ENCODE peak calls at places on chromosome 10, in ten cellular contexts. One of them, this sample, is unnamed.

GRCh38 chr10:91416339-91416868 is 6.3 kb downstream of the HECTD2 start:
- DNase-seq in upper lobe of right lung: no peak
- DNase-seq in AG04450: no peak
- DNase-seq in hepatocyte: no peak
- DNase-seq in esophagus squamous epithelium: no peak
- DNase-seq in endothelial cell of umbilical vein: no peak
- DNase-seq in K562: no peak
- DNase-seq in A549: no peak
- DNase-seq in tibial nerve: no peak
- DNase-seq in stomach: no peak
- DNase-seq in this sample: no peak

GRCh38 chr10:44960482-44961230 is 1.1 kb downstream of the RASSF4 start:
- DNase-seq in endothelial cell of umbilical vein: no peak
- DNase-seq in esophagus squamous epithelium: no peak
- DNase-seq in upper lobe of right lung: no peak
- DNase-seq in hepatocyte: no peak
- DNase-seq in stomach: no peak
- DNase-seq in K562: no peak
- DNase-seq in A549: no peak
- DNase-seq in AG04450: no peak
- DNase-seq in tibial nerve: peak; percentile 14
- DNase-seq in this sample: no peak

GRCh38 chr10:28254290-28254985 is 48.4 kb downstream of the MPP7 start:
- DNase-seq in stomach: no peak
- DNase-seq in K562: no peak
- DNase-seq in A549: no peak
- DNase-seq in hepatocyte: peak; percentile 20
- DNase-seq in esophagus squamous epithelium: no peak
- DNase-seq in AG04450: peak; percentile 6
- DNase-seq in endothelial cell of umbilical vein: peak; percentile 23
- DNase-seq in upper lobe of right lung: no peak
- DNase-seq in tibial nerve: no peak
- DNase-seq in this sample: no peak

GRCh38 chr10:49352323-49352722 is 43.6 kb downstream of the DRGX start:
- DNase-seq in A549: no peak
- DNase-seq in esophagus squamous epithelium: no peak
- DNase-seq in AG04450: no peak
- DNase-seq in stomach: no peak
- DNase-seq in endothelial cell of umbilical vein: no peak
- DNase-seq in K562: no peak
- DNase-seq in hepatocyte: no peak
- DNase-seq in upper lobe of right lung: no peak
- DNase-seq in tibial nerve: no peak
- DNase-seq in this sample: no peak

GRCh38 chr10:13054844-13055243 is 45.1 kb upstream of the OPTN start:
- DNase-seq in esophagus squamous epithelium: no peak
- DNase-seq in upper lobe of right lung: no peak
- DNase-seq in K562: no peak
- DNase-seq in tibial nerve: no peak
- DNase-seq in A549: no peak
- DNase-seq in hepatocyte: no peak
- DNase-seq in AG04450: no peak
- DNase-seq in stomach: no peak
- DNase-seq in endothelial cell of umbilical vein: no peak
- DNase-seq in this sample: no peak

GRCh38 chr10:63642808-63643207 is 121.6 kb downstream of the REEP3 start:
- DNase-seq in K562: no peak
- DNase-seq in AG04450: no peak
- DNase-seq in A549: no peak
- DNase-seq in endothelial cell of umbilical vein: no peak
- DNase-seq in tibial nerve: no peak
- DNase-seq in upper lobe of right lung: no peak
- DNase-seq in esophagus squamous epithelium: no peak
- DNase-seq in stomach: no peak
- DNase-seq in hepatocyte: no peak
- DNase-seq in this sample: no peak

GRCh38 chr10:60681103-60681502 is 97.2 kb upstream of the CDK1 start:
- DNase-seq in AG04450: no peak
- DNase-seq in hepatocyte: no peak
- DNase-seq in A549: no peak
- DNase-seq in tibial nerve: no peak
- DNase-seq in upper lobe of right lung: no peak
- DNase-seq in K562: no peak
- DNase-seq in stomach: no peak
- DNase-seq in endothelial cell of umbilical vein: no peak
- DNase-seq in esophagus squamous epithelium: no peak
- DNase-seq in this sample: no peak

GRCh38 chr10:119821172-119821571 is 51.5 kb downstream of the MCMBP start:
- DNase-seq in K562: no peak
- DNase-seq in tibial nerve: no peak
- DNase-seq in esophagus squamous epithelium: no peak
- DNase-seq in upper lobe of right lung: no peak
- DNase-seq in AG04450: no peak
- DNase-seq in A549: no peak
- DNase-seq in endothelial cell of umbilical vein: no peak
- DNase-seq in stomach: no peak
- DNase-seq in hepatocyte: no peak
- DNase-seq in this sample: no peak

GRCh38 chr10:117419921-117420320 is 44.7 kb upstream of the PDZD8 start:
- DNase-seq in endothelial cell of umbilical vein: peak; percentile 12
- DNase-seq in AG04450: no peak
- DNase-seq in upper lobe of right lung: no peak
- DNase-seq in esophagus squamous epithelium: no peak
- DNase-seq in tibial nerve: no peak
- DNase-seq in hepatocyte: no peak
- DNase-seq in K562: no peak
- DNase-seq in A549: no peak
- DNase-seq in stomach: no peak
- DNase-seq in this sample: no peak

GRCh38 chr10:117424171-117424570 is 48.9 kb upstream of the PDZD8 start:
- DNase-seq in AG04450: no peak
- DNase-seq in K562: no peak
- DNase-seq in stomach: no peak
- DNase-seq in esophagus squamous epithelium: no peak
- DNase-seq in upper lobe of right lung: no peak
- DNase-seq in A549: no peak
- DNase-seq in endothelial cell of umbilical vein: no peak
- DNase-seq in tibial nerve: no peak
- DNase-seq in hepatocyte: no peak
- DNase-seq in this sample: no peak

GRCh38 chr10:117424789-117425649 is 49.8 kb upstream of the PDZD8 start:
- DNase-seq in K562: no peak
- DNase-seq in hepatocyte: no peak
- DNase-seq in stomach: no peak
- DNase-seq in AG04450: no peak
- DNase-seq in A549: no peak
- DNase-seq in upper lobe of right lung: no peak
- DNase-seq in tibial nerve: no peak
- DNase-seq in esophagus squamous epithelium: no peak
- DNase-seq in endothelial cell of umbilical vein: no peak
- DNase-seq in this sample: no peak

GRCh38 chr10:117420768-117421167 is 45.5 kb upstream of the PDZD8 start:
- DNase-seq in hepatocyte: no peak
- DNase-seq in AG04450: no peak
- DNase-seq in endothelial cell of umbilical vein: no peak
- DNase-seq in K562: no peak
- DNase-seq in esophagus squamous epithelium: no peak
- DNase-seq in tibial nerve: no peak
- DNase-seq in A549: no peak
- DNase-seq in stomach: no peak
- DNase-seq in upper lobe of right lung: no peak
- DNase-seq in this sample: no peak

GRCh38 chr10:117421985-117422384 is 46.7 kb upstream of the PDZD8 start:
- DNase-seq in tibial nerve: no peak
- DNase-seq in A549: no peak
- DNase-seq in hepatocyte: no peak
- DNase-seq in esophagus squamous epithelium: no peak
- DNase-seq in AG04450: no peak
- DNase-seq in endothelial cell of umbilical vein: no peak
- DNase-seq in stomach: no peak
- DNase-seq in upper lobe of right lung: no peak
- DNase-seq in K562: no peak
- DNase-seq in this sample: no peak
- H3K27ac ChIP-seq in tibial nerve: no peak overlapping the region
- H3K27ac ChIP-seq in A549: no peak overlapping the region
- H3K27ac ChIP-seq in hepatocyte: no peak overlapping the region
- H3K27ac ChIP-seq in esophagus squamous epithelium: no peak overlapping the region
- H3K27ac ChIP-seq in AG04450: no peak overlapping the region
- H3K27ac ChIP-seq in endothelial cell of umbilical vein: no peak overlapping the region
- H3K27ac ChIP-seq in stomach: no peak overlapping the region
- H3K27ac ChIP-seq in upper lobe of right lung: no peak overlapping the region
- H3K27ac ChIP-seq in K562: no peak overlapping the region
- H3K27ac ChIP-seq in this sample: no peak overlapping the region

DNA sequence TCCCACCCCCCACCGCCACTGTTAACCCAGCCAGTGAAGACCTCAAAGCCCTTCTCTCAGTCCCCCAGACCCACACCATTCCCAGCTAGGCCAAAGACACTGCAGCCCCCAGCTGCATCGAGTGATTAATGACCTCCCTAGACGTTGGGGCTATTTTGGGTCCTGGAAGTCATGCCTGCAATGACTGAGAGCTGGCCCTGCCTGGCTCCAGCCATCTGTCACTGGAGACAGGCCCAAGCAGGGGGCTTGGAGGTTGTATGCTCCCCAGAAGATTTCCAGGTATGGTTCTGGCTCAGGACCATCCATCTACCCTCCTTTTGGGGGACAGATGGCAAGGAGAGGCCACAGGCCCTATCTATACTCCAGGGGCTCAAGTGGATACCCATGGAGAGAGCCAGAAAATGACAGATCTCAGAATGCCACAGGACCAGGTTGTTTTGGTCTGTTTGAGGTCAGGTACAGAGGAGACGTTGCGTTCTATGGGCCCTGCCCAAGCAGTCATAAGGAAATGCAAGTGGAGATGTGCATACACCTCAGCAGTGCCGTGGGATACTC is 5.1 kb downstream of the KCNIP2 start:
- DNase-seq in K562: peak; percentile 1
- DNase-seq in endothelial cell of umbilical vein: no peak
- DNase-seq in hepatocyte: no peak
- DNase-seq in tibial nerve: no peak
- DNase-seq in stomach: no peak
- DNase-seq in upper lobe of right lung: no peak
- DNase-seq in AG04450: no peak
- DNase-seq in A549: no peak
- DNase-seq in esophagus squamous epithelium: no peak
- DNase-seq in this sample: no peak
- H3K27ac ChIP-seq in K562: no peak overlapping the region
- H3K27ac ChIP-seq in endothelial cell of umbilical vein: no peak overlapping the region
- H3K27ac ChIP-seq in hepatocyte: no peak overlapping the region
- H3K27ac ChIP-seq in tibial nerve: no peak overlapping the region
- H3K27ac ChIP-seq in stomach: no peak overlapping the region
- H3K27ac ChIP-seq in upper lobe of right lung: no peak overlapping the region
- H3K27ac ChIP-seq in AG04450: no peak overlapping the region
- H3K27ac ChIP-seq in A549: no peak overlapping the region
- H3K27ac ChIP-seq in esophagus squamous epithelium: no peak overlapping the region
- H3K27ac ChIP-seq in this sample: no peak overlapping the region

DNA sequence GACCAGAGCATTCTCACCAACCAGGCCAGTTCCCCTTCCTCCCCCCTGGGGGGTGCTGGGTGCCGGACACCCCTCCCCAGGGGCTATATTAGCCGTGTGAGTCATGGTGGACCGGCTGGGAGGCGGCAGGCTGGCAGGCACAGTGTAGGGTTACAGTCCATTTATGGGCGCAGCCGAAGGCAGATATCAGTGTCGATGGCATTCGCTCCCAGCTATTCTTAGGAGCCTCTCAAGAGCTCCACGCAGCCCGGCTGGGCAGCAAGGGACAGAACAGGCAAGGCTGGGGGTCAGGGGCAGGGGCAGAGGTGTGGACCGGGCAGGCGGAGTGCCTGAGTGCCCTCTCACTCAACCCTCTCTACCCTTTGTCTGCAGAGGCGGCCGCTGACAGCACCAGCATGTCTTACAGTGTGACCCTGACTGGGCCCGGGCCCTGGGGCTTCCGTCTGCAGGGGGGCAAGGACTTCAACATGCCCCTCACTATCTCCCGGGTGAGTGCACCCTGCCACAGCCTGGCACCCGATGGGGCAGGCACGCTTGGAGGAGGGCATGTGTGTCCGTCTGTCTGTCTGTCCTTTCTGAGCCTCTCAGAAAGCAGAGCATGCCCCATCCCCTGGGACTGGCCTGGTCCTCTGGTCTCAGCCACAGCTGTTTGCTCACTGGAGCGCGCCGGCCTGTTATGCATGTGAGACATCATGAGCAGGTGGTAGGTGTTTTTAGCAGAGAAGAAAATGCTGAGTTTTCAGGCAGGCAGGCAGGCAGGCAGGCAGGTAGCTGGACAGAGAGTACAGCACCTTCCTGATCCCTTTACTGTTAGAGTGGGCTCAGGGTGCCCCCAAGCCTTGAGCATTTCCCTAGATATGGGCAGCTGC is at the start of gene LDB3:
- DNase-seq in endothelial cell of umbilical vein: no peak
- DNase-seq in upper lobe of right lung: no peak
- DNase-seq in A549: no peak
- DNase-seq in tibial nerve: no peak
- DNase-seq in AG04450: no peak
- DNase-seq in stomach: peak; percentile 33
- DNase-seq in hepatocyte: peak; percentile 35
- DNase-seq in esophagus squamous epithelium: no peak
- DNase-seq in K562: no peak
- DNase-seq in this sample: no peak
- H3K27ac ChIP-seq in endothelial cell of umbilical vein: no peak within 1 kb of the TSS
- H3K27ac ChIP-seq in upper lobe of right lung: no peak within 1 kb of the TSS
- H3K27ac ChIP-seq in A549: peak within 1 kb of the TSS; percentile 49
- H3K27ac ChIP-seq in tibial nerve: no peak within 1 kb of the TSS
- H3K27ac ChIP-seq in AG04450: peak within 1 kb of the TSS; percentile 11
- H3K27ac ChIP-seq in stomach: peak within 1 kb of the TSS; percentile 64
- H3K27ac ChIP-seq in hepatocyte: no peak within 1 kb of the TSS
- H3K27ac ChIP-seq in esophagus squamous epithelium: peak within 1 kb of the TSS; percentile 90
- H3K27ac ChIP-seq in K562: no peak within 1 kb of the TSS
- H3K27ac ChIP-seq in this sample: no peak within 1 kb of the TSS

GRCh38 chr10:131799429-131799828 is 101.4 kb upstream of the PPP2R2D start:
- DNase-seq in tibial nerve: no peak
- DNase-seq in K562: no peak
- DNase-seq in A549: no peak
- DNase-seq in stomach: no peak
- DNase-seq in AG04450: no peak
- DNase-seq in hepatocyte: no peak
- DNase-seq in esophagus squamous epithelium: no peak
- DNase-seq in upper lobe of right lung: no peak
- DNase-seq in endothelial cell of umbilical vein: no peak
- DNase-seq in this sample: no peak

GRCh38 chr10:131802991-131803390 is 97.8 kb upstream of the PPP2R2D start:
- DNase-seq in A549: no peak
- DNase-seq in endothelial cell of umbilical vein: no peak
- DNase-seq in K562: no peak
- DNase-seq in hepatocyte: no peak
- DNase-seq in esophagus squamous epithelium: no peak
- DNase-seq in tibial nerve: no peak
- DNase-seq in AG04450: no peak
- DNase-seq in upper lobe of right lung: peak; percentile 54
- DNase-seq in stomach: peak; percentile 14
- DNase-seq in this sample: no peak

GRCh38 chr10:131804551-131805295 is 96.1 kb upstream of the PPP2R2D start:
- DNase-seq in upper lobe of right lung: peak; percentile 53
- DNase-seq in esophagus squamous epithelium: no peak
- DNase-seq in AG04450: no peak
- DNase-seq in hepatocyte: no peak
- DNase-seq in A549: no peak
- DNase-seq in tibial nerve: no peak
- DNase-seq in stomach: peak; percentile 15
- DNase-seq in K562: no peak
- DNase-seq in endothelial cell of umbilical vein: no peak
- DNase-seq in this sample: no peak

GRCh38 chr10:131803863-131804425 is 96.9 kb upstream of the PPP2R2D start:
- DNase-seq in endothelial cell of umbilical vein: no peak
- DNase-seq in esophagus squamous epithelium: no peak
- DNase-seq in K562: no peak
- DNase-seq in A549: no peak
- DNase-seq in AG04450: no peak
- DNase-seq in stomach: peak; percentile 18
- DNase-seq in hepatocyte: peak; percentile 37
- DNase-seq in tibial nerve: no peak
- DNase-seq in upper lobe of right lung: peak; percentile 54
- DNase-seq in this sample: no peak

DNA sequence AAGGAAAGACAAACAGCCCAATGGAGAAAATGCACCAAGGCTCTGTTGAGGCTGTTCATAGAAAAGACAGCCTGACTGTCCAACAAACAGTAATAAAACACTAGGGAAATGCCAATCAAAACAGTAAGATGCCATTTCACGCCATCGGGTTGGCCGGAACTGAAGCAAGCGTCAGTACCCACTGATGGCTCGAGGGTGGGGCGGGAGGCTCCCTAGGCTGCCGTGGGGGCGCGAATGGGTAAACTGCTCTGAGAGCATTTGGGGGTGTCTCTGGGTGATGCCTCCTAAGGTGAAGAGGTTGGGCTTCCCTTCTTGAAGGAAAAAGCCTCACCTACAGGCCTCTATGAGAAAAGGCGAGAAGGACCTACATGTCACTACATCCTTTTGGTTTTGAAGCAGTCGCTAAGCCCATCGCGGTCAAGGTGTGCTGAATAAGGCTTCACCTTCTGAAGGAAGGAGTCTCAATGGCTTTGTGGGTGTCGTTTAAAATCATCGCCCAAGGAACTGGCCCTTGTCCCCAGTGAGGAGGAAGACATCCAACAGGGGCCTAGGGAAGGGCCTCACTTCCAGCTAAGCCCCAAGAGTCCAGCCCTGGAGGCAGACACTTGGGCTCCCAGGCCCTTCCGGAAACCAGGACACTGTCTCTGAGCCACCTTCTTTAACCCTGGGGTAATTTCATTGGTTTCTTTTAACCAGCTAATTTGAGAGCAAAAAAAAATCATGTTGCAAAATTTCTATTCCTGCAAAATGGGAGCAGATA is 98.5 kb upstream of the PPP2R2D start:
- DNase-seq in tibial nerve: no peak
- DNase-seq in esophagus squamous epithelium: no peak
- DNase-seq in AG04450: no peak
- DNase-seq in upper lobe of right lung: no peak
- DNase-seq in hepatocyte: no peak
- DNase-seq in K562: no peak
- DNase-seq in endothelial cell of umbilical vein: no peak
- DNase-seq in stomach: no peak
- DNase-seq in A549: no peak
- DNase-seq in this sample: no peak
- H3K27ac ChIP-seq in tibial nerve: no peak overlapping the region
- H3K27ac ChIP-seq in esophagus squamous epithelium: no peak overlapping the region
- H3K27ac ChIP-seq in AG04450: no peak overlapping the region
- H3K27ac ChIP-seq in upper lobe of right lung: no peak overlapping the region
- H3K27ac ChIP-seq in hepatocyte: no peak overlapping the region
- H3K27ac ChIP-seq in K562: no peak overlapping the region
- H3K27ac ChIP-seq in endothelial cell of umbilical vein: no peak overlapping the region
- H3K27ac ChIP-seq in stomach: no peak overlapping the region
- H3K27ac ChIP-seq in A549: no peak overlapping the region
- H3K27ac ChIP-seq in this sample: no peak overlapping the region